ENCODE peak calls at places on chromosomes 7 and 10, in six cellular contexts. E, W, G, O, A and N are unnamed samples. For H3K27me3 and H3K36me3, the result is how much of the 10 kb centered on the place peaks cover.

GRCh38 chr7:152006336-152006735 is 19.1 kb upstream of the GALNT11 start:
- DNase-seq in E (no peak), W (no peak), G (no peak), O (no peak), A (no peak), N (no peak)

GRCh38 chr10:87868277-87868676 is 4.9 kb downstream of the PTEN start:
- DNase-seq in E (no peak), W (no peak), G (no peak), O (no peak), A (no peak), N (no peak)

GRCh38 chr10:98420786-98421185 is 5.8 kb upstream of the PYROXD2 start:
- DNase-seq in E (no peak), W (peak), G (no peak), O (peak), A (no peak), N (no peak)

GRCh38 chr10:12681250-12681649 is 320.3 kb downstream of the CCDC3 start:
- DNase-seq in E (no peak), W (no peak), G (no peak), O (no peak), A (no peak), N (no peak)

GRCh38 chr10:48608279-48608681 is 3.4 kb upstream of the ARHGAP22 start:
- DNase-seq in E (peak), W (no peak), G (peak), O (no peak), A (peak), N (no peak)

GRCh38 chr10:49288341-49289065 is 10.5 kb upstream of the C10orf71 start:
- DNase-seq in E (no peak), W (no peak), G (no peak), O (no peak), A (no peak), N (no peak)

GRCh38 chr10:89207801-89208551 is 859 bp upstream of the CH25H start:
- DNase-seq in E (peak), W (peak), G (peak), O (peak), A (no peak), N (no peak)

GRCh38 chr10:132463333-132464255 is 66.6 kb downstream of the PWWP2B start:
- DNase-seq in E (no peak), W (no peak), G (no peak), O (no peak), A (no peak), N (no peak)

GRCh38 chr7:80263321-80263720 is 128.7 kb downstream of the GNAI1 start:
- DNase-seq in E (no peak), W (no peak), G (no peak), O (no peak), A (no peak), N (no peak)

GRCh38 chr10:122294006-122294405 is 22.9 kb downstream of the BTBD16 start:
- DNase-seq in E (peak), W (no peak), G (no peak), O (no peak), A (no peak), N (no peak)

GRCh38 chr10:104337527-104337984 is 709 bp downstream of the ITPRIP start:
- DNase-seq in E (peak), W (no peak), G (no peak), O (peak), A (no peak), N (no peak)

GRCh38 chr7:76512941-76513816 is 2.8 kb downstream of the UPK3B start:
- DNase-seq in E (no peak), W (no peak), G (no peak), O (no peak), A (no peak), N (no peak)

GRCh38 chr10:26090762-26091161 is 125.8 kb upstream of the GAD2 start:
- DNase-seq in E (no peak), W (no peak), G (no peak), O (no peak), A (no peak), N (no peak)

GRCh38 chr10:21315321-21316220 is 209.9 kb downstream of the SKIDA1 start:
- DNase-seq in E (no peak), W (peak), G (peak), O (peak), A (peak), N (peak)

GRCh38 chr10:51783907-51784306 is 84.5 kb upstream of the CSTF2T start:
- DNase-seq in E (no peak), W (no peak), G (no peak), O (no peak), A (no peak), N (no peak)

GRCh38 chr10:75765705-75766104 is 334.3 kb downstream of the LRMDA start:
- DNase-seq in E (no peak), W (no peak), G (no peak), O (no peak), A (no peak), N (no peak)

GRCh38 chr10:2981361-2981801 is 86.0 kb upstream of the PFKP start:
- DNase-seq in E (no peak), W (no peak), G (no peak), O (no peak), A (no peak), N (no peak)

GRCh38 chr7:36777062-36777461 is 52.8 kb upstream of the AOAH start:
- DNase-seq in E (peak), W (no peak), G (no peak), O (no peak), A (no peak), N (no peak)

GRCh38 chr7:77887567-77887966 is 89.0 kb downstream of the PHTF2 start:
- DNase-seq in E (no peak), W (no peak), G (no peak), O (no peak), A (no peak), N (no peak)

GRCh38 chr10:77940627-77941026 is 14.1 kb upstream of the DLG5 start:
- DNase-seq in E (no peak), W (no peak), G (no peak), O (no peak), A (no peak), N (no peak)

GRCh38 chr7:22083711-22084289 is 138.1 kb upstream of the CDCA7L start:
- DNase-seq in E (no peak), W (no peak), G (no peak), O (no peak), A (no peak), N (no peak)

GRCh38 chr7:74225400-74225799 is 15.6 kb downstream of the LAT2 start:
- DNase-seq in E (no peak), W (no peak), G (no peak), O (no peak), A (no peak), N (no peak)

GRCh38 chr7:157586426-157586955 is 249.7 kb downstream of the DNAJB6 start:
- DNase-seq in E (no peak), W (no peak), G (no peak), O (no peak), A (no peak), N (no peak)

GRCh38 chr10:95308389-95309302 is 17.8 kb upstream of the PDLIM1 start:
- DNase-seq in E (peak), W (peak), G (peak), O (peak), A (peak), N (no peak)

GRCh38 chr7:18792866-18793595 is 297.5 kb downstream of the HDAC9 start:
- DNase-seq in E (no peak), W (no peak), G (no peak), O (no peak), A (no peak), N (no peak)

GRCh38 chr7:143018931-143019330 is 8.0 kb downstream of the OR9A2 start:
- DNase-seq in E (no peak), W (no peak), G (no peak), O (no peak), A (no peak), N (no peak)

GRCh38 chr10:96374639-96374984 is 15.8 kb upstream of the OPALIN start:
- DNase-seq in E (no peak), W (no peak), G (no peak), O (no peak), A (no peak), N (no peak)

GRCh38 chr7:57308631-57309408 is 141.2 kb upstream of the ZNF716 start:
- DNase-seq in E (no peak), W (peak), G (no peak), O (no peak), A (no peak), N (peak)

GRCh38 chr7:42699415-42700178 is 212.3 kb downstream of the C7orf25 start:
- DNase-seq in E (peak), W (no peak), G (peak), O (no peak), A (no peak), N (no peak)

GRCh38 chr7:87416682-87417587 is 58.5 kb downstream of the ABCB4 start:
- DNase-seq in E (peak), W (no peak), G (no peak), O (peak), A (peak), N (peak)

GRCh38 chr7:103317009-103317408 is 19.8 kb downstream of the PMPCB start:
- DNase-seq in E (no peak), W (no peak), G (no peak), O (no peak), A (no peak), N (no peak)
- H3K4me3 ChIP-seq in E (no peak), W (no peak), G (no peak), O (no peak), A (no peak), N (no peak)

DNA sequence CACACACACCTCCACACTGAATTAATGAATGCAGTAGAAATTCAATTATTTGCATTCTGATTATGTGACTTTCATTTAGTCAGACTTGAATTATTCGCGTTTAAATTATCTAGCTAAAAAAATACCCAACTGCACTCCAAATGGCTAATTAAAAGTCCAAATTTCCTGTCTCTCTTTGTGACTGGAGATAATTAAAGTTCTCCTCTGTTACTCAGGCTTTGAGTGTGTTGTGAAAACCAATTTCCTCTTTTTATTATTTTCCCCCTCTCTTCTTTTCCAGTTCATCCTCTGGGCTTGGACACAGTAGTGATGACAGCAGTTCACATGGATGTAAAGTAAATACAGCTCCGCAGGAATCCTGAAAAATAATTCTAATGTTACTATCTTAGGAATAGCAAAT is 80.5 kb downstream of the SNX10 start:
- DNase-seq in E (no peak), W (no peak), G (no peak), O (no peak), A (no peak), N (no peak)
- H3K27me3 ChIP-seq in E (under half), W (half or more), G (under half), O (half or more), A (under half), N (under half)

DNA sequence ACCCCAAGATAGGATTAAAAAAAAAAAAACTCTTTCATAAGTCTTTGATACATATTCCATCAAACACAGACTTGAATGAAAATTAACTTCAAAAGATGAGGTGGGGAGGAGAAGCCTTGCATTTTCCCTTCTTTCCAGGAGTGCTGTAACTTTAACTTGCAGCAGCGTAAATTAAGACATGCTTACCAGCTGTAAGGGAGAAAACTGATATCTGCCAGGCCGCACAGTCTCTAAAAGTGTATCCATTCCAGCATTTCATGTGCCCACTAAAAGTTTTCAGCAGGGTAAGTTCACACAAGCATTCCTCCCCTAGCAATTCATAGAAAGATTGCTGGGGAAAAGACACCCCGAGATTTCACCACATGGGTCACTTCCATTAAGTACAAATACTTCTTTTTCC is 4.7 kb downstream of the CTBP2 start:
- DNase-seq in E (no peak), W (no peak), G (no peak), O (no peak), A (no peak), N (no peak)
- H3K36me3 ChIP-seq in E (under half), W (under half), G (under half), O (under half), A (under half), N (under half)

DNA sequence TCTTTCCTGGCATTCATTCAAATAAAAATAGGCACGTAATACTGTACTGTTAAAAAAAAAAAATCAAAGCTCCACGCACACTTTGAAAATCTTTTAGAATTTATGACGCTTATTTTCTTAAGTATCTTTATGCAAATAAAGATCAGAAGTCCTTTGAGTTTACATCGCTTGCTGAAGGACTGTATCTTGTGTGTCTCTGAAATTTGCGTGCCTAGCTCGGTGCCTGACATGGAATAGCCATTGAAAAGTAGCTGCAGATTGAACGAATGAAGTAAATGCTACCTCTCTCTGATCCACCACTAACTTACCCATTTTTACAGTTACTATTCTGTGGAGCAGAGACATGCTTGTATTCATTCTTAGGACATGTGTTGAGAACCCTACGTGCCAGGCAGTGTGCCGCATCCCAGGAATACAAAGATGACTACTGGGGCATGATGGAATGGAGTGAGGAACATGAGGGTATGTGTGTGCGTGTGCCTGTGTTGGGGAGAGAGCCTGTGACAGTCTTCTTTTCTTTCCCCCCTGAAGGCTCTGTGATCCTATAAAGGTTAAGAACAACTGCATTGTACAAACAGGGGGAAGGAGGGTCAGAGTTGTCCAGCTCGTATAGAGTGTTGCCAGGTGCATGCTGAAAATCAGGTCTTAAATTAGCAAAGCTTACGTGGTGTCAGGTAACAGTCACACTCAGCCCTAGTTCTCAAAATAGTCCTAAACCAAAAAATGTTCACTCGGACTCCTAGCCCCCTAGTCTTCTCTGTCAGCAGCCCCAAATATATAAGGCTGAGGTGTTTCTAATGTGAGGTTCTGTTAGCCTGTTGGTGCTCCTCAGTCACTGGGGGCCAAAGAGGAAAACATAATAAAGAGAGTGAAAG is 161.8 kb downstream of the CELF2 start:
- DNase-seq in E (no peak), W (no peak), G (no peak), O (no peak), A (no peak), N (no peak)
- H3K4me3 ChIP-seq in E (no peak), W (no peak), G (no peak), O (no peak), A (no peak), N (no peak)

DNA sequence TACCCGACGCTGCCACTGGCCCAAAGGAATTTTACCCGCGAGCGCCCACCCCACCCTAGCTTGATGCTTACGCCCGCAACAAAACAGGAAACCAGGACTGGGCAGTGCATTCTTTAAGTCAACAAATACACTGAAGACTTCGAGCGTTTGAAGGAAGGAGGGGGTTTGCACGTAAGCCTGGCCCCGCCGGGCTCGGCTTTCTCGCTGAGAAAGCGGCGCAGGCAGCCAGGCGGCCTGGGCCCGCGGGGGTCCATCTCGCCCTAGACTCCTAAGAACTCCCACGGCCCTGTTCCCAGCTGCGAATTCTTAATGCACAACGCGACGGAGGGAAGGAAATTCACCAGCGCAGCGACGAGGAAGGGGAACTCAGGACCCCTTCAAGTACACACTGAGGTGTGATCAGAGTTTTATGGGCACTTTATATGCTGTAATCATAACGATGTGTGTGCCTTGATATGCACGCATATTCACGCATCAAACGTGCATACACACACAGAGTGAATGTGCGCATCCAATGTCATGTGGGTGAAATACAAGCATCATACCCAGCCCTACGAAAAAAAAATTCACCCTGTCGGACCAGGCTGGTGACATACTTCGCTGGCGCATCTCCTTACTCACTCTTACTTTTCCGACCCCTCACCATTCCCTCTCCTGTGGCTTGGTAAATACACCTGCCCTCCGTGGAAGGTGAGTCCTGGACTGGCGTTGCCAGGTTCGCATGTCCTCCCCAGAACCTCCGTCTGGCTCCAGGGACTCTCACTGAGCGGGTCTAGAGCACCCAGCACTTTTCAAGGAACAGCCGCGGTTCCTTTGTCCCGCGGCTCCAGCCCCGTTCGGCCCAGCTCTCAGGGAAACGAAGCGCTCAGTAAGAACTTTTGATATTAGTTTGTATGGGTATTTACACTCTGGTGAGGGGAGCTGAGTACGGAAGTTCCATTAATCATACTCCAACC is 5.7 kb upstream of the HOXA13 start:
- DNase-seq in E (no peak), W (no peak), G (no peak), O (no peak), A (no peak), N (no peak)
- H3K27me3 ChIP-seq in E (half or more), W (half or more), G (half or more), O (half or more), A (under half), N (under half)

GRCh38 chr7:5226921-5227785 is 37.1 kb downstream of the WIPI2 start:
- DNase-seq in E (no peak), W (no peak), G (no peak), O (no peak), A (no peak), N (no peak)
- H3K36me3 ChIP-seq in E (under half), W (half or more), G (half or more), O (half or more), A (half or more), N (half or more)